ENCODE peak calls at places on chromosomes 7 and 10, in four cellular contexts. J is esophagus squamous epithelium, P is fibroblast of lung, W is A549. S is an unnamed sample.

GRCh38 chr10:114403545-114404161 is 649 bp downstream of the AFAP1L2 start:
- DNase-seq in J (no peak), P (no peak), W (peak; percentile 33), S (no peak)

GRCh38 chr10:94065344-94065743 is 71.6 kb downstream of the PLCE1 start:
- DNase-seq in J (no peak), P (no peak), W (peak; percentile 28), S (peak; percentile 30)

GRCh38 chr7:120862987-120863386 is 5.0 kb upstream of the TSPAN12 start:
- DNase-seq in J (no peak), P (no peak), W (no peak), S (no peak)

GRCh38 chr7:158033196-158033595 is 554.4 kb downstream of the PTPRN2 start:
- DNase-seq in J (no peak), P (no peak), W (no peak), S (no peak)

GRCh38 chr10:14382022-14382421 is 51.3 kb upstream of the FRMD4A start:
- DNase-seq in J (no peak), P (no peak), W (no peak), S (no peak)

GRCh38 chr7:2804227-2804763 is 39.8 kb downstream of the GNA12 start:
- DNase-seq in J (no peak), P (no peak), W (no peak), S (peak; percentile 58)

GRCh38 chr10:24417053-24417452 is 208.1 kb downstream of the KIAA1217 start:
- DNase-seq in J (no peak), P (no peak), W (no peak), S (no peak)

GRCh38 chr10:19904202-19904661 is 88.0 kb downstream of the PLXDC2 start:
- DNase-seq in J (no peak), P (no peak), W (no peak), S (no peak)

GRCh38 chr7:2928613-2929311 is 84.7 kb upstream of the GNA12 start:
- DNase-seq in J (no peak), P (no peak), W (no peak), S (no peak)

GRCh38 chr7:152723364-152723763 is 36.2 kb upstream of the ACTR3B start:
- DNase-seq in J (no peak), P (no peak), W (no peak), S (no peak)
- TF ChIP-seq CTCF in J (no peak), P (no peak), W (no peak), S (no peak)

GRCh38 chr10:71246591-71247143 is 34.3 kb downstream of the UNC5B start:
- DNase-seq in J (no peak), P (no peak), W (peak; percentile 25), S (peak; percentile 83)
- H3K4me1 ChIP-seq in J (peaks cover 100% of the 10 kb centered on the region), P (peaks cover 25% of the 10 kb centered on the region), W (peaks cover 8% of the 10 kb centered on the region), S (peaks cover 53% of the 10 kb centered on the region)

DNA sequence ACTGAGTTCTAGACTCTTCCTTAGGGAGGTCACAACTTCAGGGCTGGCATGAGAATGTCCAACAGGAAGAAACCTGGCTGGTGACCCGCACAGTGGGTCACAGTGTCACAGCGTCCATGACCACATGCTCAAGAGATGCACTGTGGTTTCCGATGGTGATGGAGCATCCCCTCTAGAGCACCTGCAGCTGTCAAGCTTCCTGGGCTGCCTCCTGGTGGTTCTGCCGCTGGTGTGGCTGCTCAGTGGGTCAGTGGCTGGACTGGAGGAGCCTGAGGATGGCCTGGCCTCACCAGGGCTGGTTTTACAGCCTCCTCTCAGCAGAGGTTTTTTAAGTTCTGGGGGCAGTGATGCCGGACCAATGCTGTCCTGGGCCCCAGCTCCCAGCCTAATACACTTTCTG is 149.3 kb downstream of the SH3PXD2A start:
- DNase-seq in J (no peak), P (no peak), W (no peak), S (no peak)
- TF ChIP-seq CTCF in J (no peak), P (no peak), W (no peak), S (no peak)

GRCh38 chr7:108246227-108246837 is 116.2 kb upstream of the LAMB4 start:
- DNase-seq in J (no peak), P (peak; percentile 94), W (peak; percentile 98), S (peak; percentile 52)
- H3K4me1 ChIP-seq in J (peaks cover 15% of the 10 kb centered on the region), P (peaks cover 12% of the 10 kb centered on the region), W (peaks cover 92% of the 10 kb centered on the region), S (no peaks in the 10 kb centered on the region)

GRCh38 chr10:107589081-107589480 is 424.6 kb upstream of the SORCS1 start:
- DNase-seq in J (no peak), P (no peak), W (no peak), S (no peak)
- TF ChIP-seq CTCF in J (no peak), P (no peak), W (no peak), S (no peak)

DNA sequence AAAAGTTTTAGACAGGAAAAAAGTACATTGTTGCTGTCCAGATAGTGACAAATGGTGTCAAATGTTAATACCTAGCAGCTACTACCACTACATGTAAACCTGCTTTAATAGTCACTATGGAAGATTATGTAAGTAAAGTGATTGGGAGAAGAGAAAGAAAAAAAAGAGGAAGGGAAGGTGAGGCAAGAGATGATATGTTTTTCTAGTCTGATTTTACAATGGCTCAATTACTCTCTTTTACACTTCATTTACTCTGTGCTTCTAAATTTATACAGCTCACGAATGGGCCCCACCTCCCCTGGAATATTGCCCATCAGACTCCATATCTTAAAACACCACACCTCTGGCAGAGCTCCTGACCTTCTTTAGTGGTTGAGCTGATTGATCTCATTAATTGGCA is 28.1 kb upstream of the IKZF1 start:
- DNase-seq in J (no peak), P (no peak), W (no peak), S (no peak)
- H3K4me1 ChIP-seq in J (no peaks in the 10 kb centered on the region), P (no peaks in the 10 kb centered on the region), W (no peaks in the 10 kb centered on the region), S (no peaks in the 10 kb centered on the region)

GRCh38 chr7:30663414-30663813 is 18.8 kb downstream of the CRHR2 start:
- DNase-seq in J (no peak), P (no peak), W (no peak), S (no peak)
- TF ChIP-seq CTCF in J (no peak), P (no peak), W (no peak), S (no peak)

GRCh38 chr7:6163402-6163801 is 109.0 kb downstream of the CYTH3 start:
- DNase-seq in J (no peak), P (no peak), W (no peak), S (no peak)
- H3K4me1 ChIP-seq in J (peaks cover 44% of the 10 kb centered on the region), P (peaks cover 19% of the 10 kb centered on the region), W (no peaks in the 10 kb centered on the region), S (no peaks in the 10 kb centered on the region)

S was measured in hepatocyte.